ENCODE peak calls at places on chromosomes 5 and 9, in eight cellular contexts. H is upper lobe of left lung, F is dorsolateral prefrontal cortex, Z is mesendoderm, G is upper lobe of right lung, X is tibial artery, P is mucosa of descending colon, U is SJCRH30. B is an unnamed sample.

GRCh38 chr5:88263349-88263748 is 5.3 kb downstream of the TMEM161B start:
- DNase-seq in Z (no peak), F (no peak), X (no peak), H (no peak), G (no peak), U (no peak), P (no peak), B (no peak)

GRCh38 chr9:34664281-34665108 is 2.0 kb upstream of the CCL27 start:
- DNase-seq in F (peak; percentile 61), X (peak; percentile 90), G (peak; percentile 84), H (no peak), U (peak; percentile 50), Z (peak; percentile 96), P (peak; percentile 92), B (peak; percentile 76)

GRCh38 chr9:19493174-19493811 is 84.5 kb downstream of the ACER2 start:
- DNase-seq in G (no peak), H (peak; percentile 80), F (peak; percentile 86), X (peak; percentile 33), Z (peak; percentile 67), P (peak; percentile 31), U (peak; percentile 69), B (peak; percentile 70)

GRCh38 chr5:22837803-22838202 is 15.3 kb downstream of the CDH12 start:
- DNase-seq in P (no peak), U (no peak), H (no peak), Z (no peak), X (no peak), G (no peak), F (no peak), B (no peak)

GRCh38 chr5:153712946-153713345 is 222.5 kb downstream of the GRIA1 start:
- DNase-seq in F (no peak), P (no peak), X (no peak), H (no peak), U (no peak), G (no peak), Z (no peak), B (no peak)

GRCh38 chr5:12399868-12400267 is 495.6 kb upstream of the CTNND2 start:
- DNase-seq in H (no peak), Z (peak; percentile 14), X (no peak), G (no peak), P (no peak), F (no peak), U (no peak), B (no peak)

GRCh38 chr9:134320916-134321570 is 5.2 kb upstream of the RXRA start:
- DNase-seq in H (peak; percentile 54), X (peak; percentile 19), P (peak; percentile 34), G (peak; percentile 58), Z (no peak), F (no peak), U (peak; percentile 47), B (no peak)

GRCh38 chr5:24314106-24314505 is 330.7 kb downstream of the CDH10 start:
- DNase-seq in X (no peak), U (peak; percentile 0), G (no peak), P (no peak), F (no peak), Z (no peak), H (peak; percentile 48), B (no peak)

GRCh38 chr5:38426986-38427950 is 129.2 kb downstream of the LIFR start:
- DNase-seq in F (no peak), G (no peak), H (no peak), Z (no peak), P (no peak), U (no peak), X (no peak), B (no peak)

GRCh38 chr9:136537896-136538598 is 7.8 kb downstream of the NOTCH1 start:
- DNase-seq in G (no peak), X (no peak), P (no peak), U (no peak), H (peak; percentile 78), Z (no peak), F (no peak), B (no peak)
- H3K4me3 ChIP-seq in G (peak overlapping the region; percentile 36), X (no peak overlapping the region), P (no peak overlapping the region), U (no peak overlapping the region), H (no peak overlapping the region), Z (no peak overlapping the region), F (peak overlapping the region; percentile 31), B (no peak overlapping the region)

DNA sequence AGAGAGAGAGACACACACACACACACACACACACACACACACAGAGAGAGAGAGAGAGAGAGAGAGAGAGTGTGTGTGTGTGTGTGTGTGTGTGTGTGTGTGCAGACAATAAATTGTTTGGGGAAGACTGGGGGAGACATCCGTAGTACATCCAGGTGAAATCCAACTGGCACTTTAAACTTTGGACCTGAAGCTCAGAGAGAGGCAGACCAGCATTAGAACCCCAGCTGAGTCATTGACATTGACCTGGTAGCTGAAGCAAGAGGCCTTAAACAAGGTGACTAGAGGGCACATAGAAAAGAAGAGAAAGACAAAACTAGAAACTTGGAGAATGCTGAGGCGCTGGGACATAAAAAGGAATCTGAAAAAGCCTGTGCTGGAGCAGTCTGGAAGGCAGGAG is 251.5 kb downstream of the CRB2 start:
- DNase-seq in P (no peak), F (no peak), G (no peak), U (no peak), X (no peak), Z (no peak), H (no peak), B (no peak)
- H3K4me3 ChIP-seq in P (no peak overlapping the region), F (no peak overlapping the region), G (no peak overlapping the region), U (no peak overlapping the region), X (no peak overlapping the region), Z (no peak overlapping the region), H (no peak overlapping the region), B (no peak overlapping the region)

GRCh38 chr9:124215956-124216355 is 41.8 kb upstream of the NEK6 start:
- DNase-seq in U (no peak), X (no peak), F (no peak), P (no peak), G (peak; percentile 25), H (no peak), Z (no peak), B (no peak)
- H3K4me3 ChIP-seq in U (no peak overlapping the region), X (no peak overlapping the region), F (no peak overlapping the region), P (no peak overlapping the region), G (no peak overlapping the region), H (no peak overlapping the region), Z (no peak overlapping the region), B (no peak overlapping the region)

GRCh38 chr5:180526265-180526664 is 32.1 kb downstream of the CNOT6 start:
- DNase-seq in U (no peak), G (no peak), F (no peak), P (no peak), X (no peak), Z (no peak), H (no peak), B (no peak)
- H3K4me3 ChIP-seq in U (no peak overlapping the region), G (no peak overlapping the region), F (no peak overlapping the region), P (no peak overlapping the region), X (no peak overlapping the region), Z (no peak overlapping the region), H (no peak overlapping the region), B (no peak overlapping the region)

GRCh38 chr9:131719262-131719908 is 20.5 kb downstream of the RAPGEF1 start:
- DNase-seq in H (no peak), G (no peak), X (no peak), F (no peak), U (no peak), Z (no peak), P (no peak), B (no peak)
- H3K4me3 ChIP-seq in H (no peak overlapping the region), G (no peak overlapping the region), X (no peak overlapping the region), F (no peak overlapping the region), U (no peak overlapping the region), Z (no peak overlapping the region), P (no peak overlapping the region), B (no peak overlapping the region)

DNA sequence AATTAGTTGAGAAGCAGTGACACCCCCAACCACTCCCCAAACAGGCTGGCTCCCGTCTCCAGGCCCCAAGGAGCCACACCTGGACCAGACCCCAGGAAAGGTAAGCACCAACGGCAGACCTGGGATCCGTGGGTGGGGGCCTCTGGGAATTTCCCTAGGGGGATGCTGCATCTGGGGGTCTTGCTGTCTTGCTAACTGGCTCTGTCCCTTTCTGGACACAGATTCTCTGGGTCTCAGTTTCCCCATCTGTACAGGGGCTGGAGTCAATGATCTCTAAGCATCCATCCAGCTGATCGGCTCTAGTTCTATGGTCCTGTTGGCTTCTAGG is 27.9 kb upstream of the IL17B start:
- DNase-seq in F (no peak), H (no peak), X (no peak), P (no peak), U (no peak), Z (no peak), G (no peak), B (no peak)
- H3K4me3 ChIP-seq in F (peak overlapping the region; percentile 56), H (peak overlapping the region; percentile 37), X (peak overlapping the region; percentile 94), P (peak overlapping the region; percentile 14), U (no peak overlapping the region), Z (no peak overlapping the region), G (peak overlapping the region; percentile 55), B (peak overlapping the region; percentile 87)

GRCh38 chr5:142015781-142016533 is 3.1 kb upstream of the GNPDA1 start:
- DNase-seq in G (no peak), H (no peak), Z (no peak), U (no peak), P (no peak), X (no peak), F (no peak), B (peak; percentile 27)
- H3K4me3 ChIP-seq in G (no peak overlapping the region), H (no peak overlapping the region), Z (no peak overlapping the region), U (no peak overlapping the region), P (no peak overlapping the region), X (no peak overlapping the region), F (no peak overlapping the region), B (no peak overlapping the region)